ENCODE peak calls at places on chromosome 7, in five cellular contexts. I is testis, J is colonic mucosa, D is left ventricle myocardium inferior, T is heart left ventricle. H is an unnamed sample. For H3K4me1, the result is how much of the 10 kb centered on the place peaks cover.

GRCh38 chr7:149398195-149398820 is 62.6 kb downstream of the ZNF777 start:
- DNase-seq in I (no peak), J (no peak), D (no peak), T (no peak), H (no peak)

GRCh38 chr7:82194011-82194410 is 249.6 kb downstream of the CACNA2D1 start:
- DNase-seq in I (no peak), J (no peak), D (no peak), T (no peak), H (no peak)

GRCh38 chr7:111708072-111708471 is 145.8 kb upstream of the IMMP2L start:
- DNase-seq in I (no peak), J (no peak), D (no peak), T (no peak), H (no peak)

GRCh38 chr7:107638594-107638993 is 22.0 kb upstream of the SLC26A4 start:
- DNase-seq in I (no peak), J (no peak), D (no peak), T (no peak), H (no peak)

GRCh38 chr7:17362439-17363095 is 64.1 kb downstream of the AHR start:
- DNase-seq in I (peak), J (no peak), D (no peak), T (no peak), H (no peak)

GRCh38 chr7:30923009-30923773 is 11.5 kb downstream of the AQP1 start:
- DNase-seq in I (no peak), J (peak), D (peak), T (peak), H (peak)

GRCh38 chr7:46195934-46196333 is 274.9 kb upstream of the IGFBP3 start:
- DNase-seq in I (no peak), J (no peak), D (no peak), T (no peak), H (no peak)

GRCh38 chr7:43960933-43961332 is 34.7 kb downstream of the UBE2D4 start:
- DNase-seq in I (no peak), J (no peak), D (no peak), T (no peak), H (no peak)

GRCh38 chr7:148480479-148481146 is 110.0 kb upstream of the C7orf33 start:
- DNase-seq in I (no peak), J (no peak), D (no peak), T (no peak), H (no peak)

GRCh38 chr7:100152937-100153666 is 4.4 kb downstream of the LAMTOR4 start:
- DNase-seq in I (no peak), J (no peak), D (no peak), T (no peak), H (no peak)

GRCh38 chr7:30285067-30285530 is 702 bp downstream of the ZNRF2 start:
- DNase-seq in I (peak), J (no peak), D (peak), T (peak), H (no peak)

GRCh38 chr7:16357921-16358320 is 63.4 kb downstream of the CRPPA start:
- DNase-seq in I (no peak), J (peak), D (no peak), T (no peak), H (no peak)

GRCh38 chr7:157572622-157573021 is 235.8 kb downstream of the DNAJB6 start:
- DNase-seq in I (no peak), J (no peak), D (no peak), T (no peak), H (no peak)

GRCh38 chr7:75986147-75986781 is 8.1 kb downstream of the TMEM120A start:
- DNase-seq in I (no peak), J (peak), D (no peak), T (peak), H (no peak)

GRCh38 chr7:120028636-120029035 is 244.3 kb upstream of the KCND2 start:
- DNase-seq in I (no peak), J (no peak), D (no peak), T (no peak), H (no peak)

GRCh38 chr7:120021085-120021484 is 251.9 kb upstream of the KCND2 start:
- DNase-seq in I (no peak), J (no peak), D (no peak), T (no peak), H (no peak)

DNA sequence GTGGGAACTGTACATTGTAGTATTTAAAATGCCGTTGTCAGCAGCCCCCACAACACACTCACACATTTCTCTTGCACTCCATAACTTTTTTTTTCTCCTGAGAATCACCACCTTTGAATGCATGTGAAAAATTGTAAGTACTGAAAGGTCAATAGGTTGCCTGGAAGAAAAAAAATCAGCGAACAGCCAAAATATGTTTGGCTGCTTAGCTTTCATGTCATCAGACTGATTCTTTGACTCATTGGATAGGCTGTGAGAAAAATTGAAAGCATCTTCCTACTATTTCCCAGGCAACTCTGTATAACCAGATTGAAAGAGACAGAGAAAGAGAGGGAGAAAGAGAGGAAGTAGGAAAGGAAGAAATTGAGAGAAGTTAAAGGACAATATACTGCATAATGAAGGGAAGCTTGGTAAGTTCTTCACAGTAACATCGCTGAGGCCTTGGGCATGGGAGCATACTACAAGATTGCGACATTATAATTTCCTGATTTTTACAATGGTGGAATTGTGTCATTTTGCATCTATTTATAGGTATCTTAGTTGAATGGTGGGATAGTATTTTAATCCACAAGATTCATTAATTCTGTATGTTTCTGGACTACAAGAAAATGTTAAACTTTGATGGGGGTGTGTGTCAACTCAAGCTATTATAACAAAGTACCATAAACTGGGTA is 249.3 kb upstream of the KCND2 start:
- DNase-seq in I (no peak), J (no peak), D (no peak), T (no peak), H (no peak)
- TF ChIP-seq CTCF in I (no peak), J (no peak), D (no peak), T (no peak), H (no peak)

GRCh38 chr7:1946461-1947450 is 276.7 kb downstream of the ELFN1 start:
- DNase-seq in I (no peak), J (no peak), D (peak), T (no peak), H (no peak)
- H3K4me1 ChIP-seq in I (under half), J (under half), D (under half), T (under half), H (under half)

GRCh38 chr7:105403128-105403527 is 14.4 kb upstream of the SRPK2 start:
- DNase-seq in I (no peak), J (no peak), D (no peak), T (no peak), H (no peak)

GRCh38 chr7:105396566-105396965 is 7.8 kb upstream of the SRPK2 start:
- DNase-seq in I (no peak), J (no peak), D (no peak), T (no peak), H (no peak)

GRCh38 chr7:105402221-105403095 is 13.7 kb upstream of the SRPK2 start:
- DNase-seq in I (no peak), J (no peak), D (no peak), T (no peak), H (no peak)

DNA sequence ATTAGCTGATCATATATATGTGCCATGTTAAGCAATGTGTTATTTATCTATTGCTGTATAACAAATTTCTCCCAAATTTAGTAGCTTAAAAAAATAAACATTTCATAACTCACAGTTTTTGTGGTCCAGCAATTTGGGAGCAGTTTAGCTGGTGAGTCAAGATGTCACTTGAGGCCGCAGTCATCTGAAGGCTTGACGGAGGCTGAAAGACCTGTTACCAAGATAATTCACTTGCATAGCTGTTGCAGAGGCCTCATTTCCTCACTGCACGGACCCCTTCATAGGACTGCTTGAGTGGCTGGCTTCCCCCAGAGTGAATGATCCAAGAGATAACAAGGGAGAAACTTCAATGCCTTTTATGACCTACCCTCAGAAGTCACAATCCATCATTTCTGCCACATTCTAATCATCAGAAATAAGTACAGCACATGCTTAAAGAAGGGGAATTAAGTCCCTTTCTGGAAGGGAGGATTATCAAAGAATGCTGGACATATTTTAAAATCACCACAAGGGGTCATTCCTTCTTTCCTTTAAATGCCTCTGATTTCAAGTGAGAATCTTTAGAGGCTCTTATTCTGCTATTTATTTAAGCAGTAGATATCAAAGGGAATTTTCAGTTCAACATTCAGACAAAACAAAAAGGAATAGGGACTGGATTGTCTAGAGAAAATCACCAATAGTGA is 10.5 kb upstream of the SRPK2 start:
- DNase-seq in I (no peak), J (no peak), D (no peak), T (no peak), H (no peak)
- TF ChIP-seq CTCF in I (no peak), J (no peak), D (no peak), T (no peak), H (no peak)

GRCh38 chr7:25031007-25031406 is 51.0 kb upstream of the OSBPL3 start:
- DNase-seq in I (no peak), J (no peak), D (no peak), T (no peak), H (no peak)

GRCh38 chr7:25026156-25026555 is 46.2 kb upstream of the OSBPL3 start:
- DNase-seq in I (no peak), J (no peak), D (no peak), T (no peak), H (no peak)

GRCh38 chr7:25031432-25031831 is 51.5 kb upstream of the OSBPL3 start:
- DNase-seq in I (no peak), J (no peak), D (no peak), T (no peak), H (no peak)

GRCh38 chr7:25028370-25028971 is 48.5 kb upstream of the OSBPL3 start:
- DNase-seq in I (no peak), J (no peak), D (no peak), T (no peak), H (no peak)

DNA sequence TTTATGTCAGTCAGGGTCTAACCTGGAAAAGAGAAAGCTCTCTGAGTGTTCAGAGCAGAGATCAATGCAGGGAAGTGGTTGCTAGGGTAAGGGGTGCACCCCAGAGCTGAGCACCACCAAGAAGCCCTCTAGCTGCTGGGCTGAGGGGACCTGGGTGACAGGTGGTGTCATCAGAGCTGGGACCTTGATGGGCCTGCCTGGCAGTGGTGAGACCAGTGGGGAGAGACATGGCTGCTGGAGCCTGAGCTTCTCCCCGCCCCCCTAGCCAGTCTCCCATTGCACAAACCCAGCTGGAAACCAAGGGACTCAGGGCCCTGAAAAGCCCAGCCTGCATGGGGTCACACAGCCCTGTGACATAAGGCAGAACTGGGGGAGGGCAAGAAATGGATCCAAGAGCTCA is 49.1 kb upstream of the OSBPL3 start:
- DNase-seq in I (no peak), J (no peak), D (no peak), T (no peak), H (no peak)
- H3K4me1 ChIP-seq in I (under half), J (under half), D (under half), T (under half), H (under half)

H was measured in right atrium auricular region.